ENCODE peak calls at places on chromosomes 4 and X, in ten cellular contexts. One of them, this sample, is unnamed.

GRCh38 chr4:137226900-137227299 is 305.4 kb downstream of the PCDH18 start:
- DNase-seq in GM04504: no peak
- DNase-seq in effector memory CD8-positive, alpha-beta T cell: no peak
- DNase-seq in colonic mucosa: no peak
- DNase-seq in endothelial cell: peak; percentile 9
- DNase-seq in HuH-7.5: no peak
- DNase-seq in nephron progenitor cell: no peak
- DNase-seq in neural crest cell: no peak
- DNase-seq in transverse colon: no peak
- DNase-seq in T-cell: no peak
- DNase-seq in this sample: no peak

GRCh38 chr4:20890752-20891151 is 190.5 kb downstream of the PACRGL start:
- DNase-seq in T-cell: no peak
- DNase-seq in endothelial cell: no peak
- DNase-seq in colonic mucosa: no peak
- DNase-seq in nephron progenitor cell: no peak
- DNase-seq in effector memory CD8-positive, alpha-beta T cell: no peak
- DNase-seq in neural crest cell: no peak
- DNase-seq in transverse colon: no peak
- DNase-seq in HuH-7.5: no peak
- DNase-seq in GM04504: no peak
- DNase-seq in this sample: no peak

GRCh38 chr4:8560265-8561047 is 19.7 kb upstream of the GPR78 start:
- DNase-seq in neural crest cell: no peak
- DNase-seq in endothelial cell: no peak
- DNase-seq in HuH-7.5: no peak
- DNase-seq in effector memory CD8-positive, alpha-beta T cell: no peak
- DNase-seq in nephron progenitor cell: no peak
- DNase-seq in T-cell: no peak
- DNase-seq in colonic mucosa: no peak
- DNase-seq in transverse colon: no peak
- DNase-seq in GM04504: no peak
- DNase-seq in this sample: no peak

GRCh38 chrX:149504226-149504914 is 736 bp downstream of the IDS start:
- DNase-seq in transverse colon: peak; percentile 37
- DNase-seq in GM04504: no peak
- DNase-seq in HuH-7.5: no peak
- DNase-seq in effector memory CD8-positive, alpha-beta T cell: peak; percentile 74
- DNase-seq in nephron progenitor cell: peak; percentile 23
- DNase-seq in T-cell: peak; percentile 65
- DNase-seq in colonic mucosa: no peak
- DNase-seq in endothelial cell: peak; percentile 35
- DNase-seq in neural crest cell: no peak
- DNase-seq in this sample: peak; percentile 22

GRCh38 chr4:85952518-85952917 is 407.3 kb downstream of the MAPK10 start:
- DNase-seq in T-cell: no peak
- DNase-seq in HuH-7.5: no peak
- DNase-seq in nephron progenitor cell: no peak
- DNase-seq in effector memory CD8-positive, alpha-beta T cell: no peak
- DNase-seq in endothelial cell: no peak
- DNase-seq in colonic mucosa: no peak
- DNase-seq in GM04504: no peak
- DNase-seq in transverse colon: no peak
- DNase-seq in neural crest cell: no peak
- DNase-seq in this sample: no peak

GRCh38 chrX:9604111-9604907 is 139.5 kb downstream of the TBL1X start:
- DNase-seq in HuH-7.5: no peak
- DNase-seq in colonic mucosa: no peak
- DNase-seq in effector memory CD8-positive, alpha-beta T cell: no peak
- DNase-seq in neural crest cell: no peak
- DNase-seq in GM04504: no peak
- DNase-seq in endothelial cell: no peak
- DNase-seq in T-cell: no peak
- DNase-seq in nephron progenitor cell: no peak
- DNase-seq in transverse colon: no peak
- DNase-seq in this sample: no peak

GRCh38 chrX:38798956-38799355 is 2.3 kb upstream of the MID1IP1 start:
- DNase-seq in HuH-7.5: no peak
- DNase-seq in GM04504: no peak
- DNase-seq in colonic mucosa: no peak
- DNase-seq in T-cell: no peak
- DNase-seq in transverse colon: no peak
- DNase-seq in neural crest cell: no peak
- DNase-seq in effector memory CD8-positive, alpha-beta T cell: no peak
- DNase-seq in nephron progenitor cell: no peak
- DNase-seq in endothelial cell: no peak
- DNase-seq in this sample: peak; percentile 93

GRCh38 chr4:119785963-119786362 is 157.4 kb upstream of the PDE5A start:
- DNase-seq in HuH-7.5: no peak
- DNase-seq in T-cell: no peak
- DNase-seq in GM04504: peak; percentile 10
- DNase-seq in colonic mucosa: no peak
- DNase-seq in endothelial cell: no peak
- DNase-seq in transverse colon: peak; percentile 34
- DNase-seq in nephron progenitor cell: no peak
- DNase-seq in neural crest cell: no peak
- DNase-seq in effector memory CD8-positive, alpha-beta T cell: no peak
- DNase-seq in this sample: no peak

GRCh38 chr4:1192091-1192492 is 19.7 kb upstream of the SPON2 start:
- DNase-seq in colonic mucosa: peak; percentile 84
- DNase-seq in T-cell: no peak
- DNase-seq in nephron progenitor cell: no peak
- DNase-seq in GM04504: peak; percentile 96
- DNase-seq in transverse colon: peak; percentile 83
- DNase-seq in effector memory CD8-positive, alpha-beta T cell: no peak
- DNase-seq in endothelial cell: no peak
- DNase-seq in neural crest cell: no peak
- DNase-seq in HuH-7.5: peak; percentile 29
- DNase-seq in this sample: no peak

This sample was measured in NCI-H2227 treated with DMSO at 0.1 percent for 48 hours.